ENCODE peak calls at places on chromosomes 11 and 22, in nine cellular contexts. H is heart left ventricle; I is heart right ventricle; C is PC-3; L is A549; J is uterus; K is CD8-positive, alpha-beta T cell; E is astrocyte of the spinal cord; Q is bronchial epithelial cell. M is an unnamed sample.

GRCh38 chr11:60469723-60470122 is 14.1 kb downstream of the MS4A1 start:
- DNase-seq in C (peak), Q (no peak), H (no peak), E (no peak), K (no peak), I (no peak), L (no peak), J (no peak), M (no peak)

GRCh38 chr22:49198705-49199084 is 629.0 kb downstream of the BRD1 start:
- DNase-seq in J (peak), C (no peak), K (no peak), L (no peak), E (no peak), Q (no peak), I (no peak), H (peak), M (no peak)

GRCh38 chr22:37202001-37202555 is 10.2 kb downstream of the SSTR3 start:
- DNase-seq in H (no peak), E (no peak), I (no peak), L (no peak), J (no peak), K (no peak), Q (no peak), C (no peak), M (no peak)

GRCh38 chr11:97722065-97722464 is 1298.7 kb upstream of the CNTN5 start:
- DNase-seq in L (peak), J (no peak), H (no peak), K (no peak), E (peak), I (no peak), Q (peak), C (peak), M (no peak)

GRCh38 chr11:27482793-27483192 is 10.2 kb upstream of the LGR4 start:
- DNase-seq in E (no peak), Q (no peak), H (no peak), I (no peak), L (no peak), C (no peak), K (no peak), J (no peak), M (no peak)

GRCh38 chr11:20620988-20621387 is 21.6 kb downstream of the SLC6A5 start:
- DNase-seq in I (no peak), C (no peak), L (no peak), E (no peak), Q (no peak), J (no peak), K (no peak), H (no peak), M (no peak)

GRCh38 chr11:129989437-129989836 is 13.2 kb downstream of the PRDM10 start:
- DNase-seq in C (no peak), I (no peak), Q (no peak), E (no peak), L (no peak), H (no peak), K (no peak), J (no peak), M (no peak)

GRCh38 chr11:2890466-2891241 is 5.1 kb upstream of the CDKN1C start:
- DNase-seq in I (peak), C (peak), E (peak), H (no peak), Q (no peak), J (peak), K (no peak), L (no peak), M (no peak)

GRCh38 chr11:28836285-28837081 is 728.3 kb downstream of the METTL15 start:
- DNase-seq in Q (peak), H (no peak), L (peak), J (no peak), I (no peak), C (peak), E (peak), K (no peak), M (peak)

GRCh38 chr11:94315664-94316063 is 11.3 kb downstream of the IZUMO1R start:
- DNase-seq in C (peak), L (no peak), J (peak), K (no peak), E (no peak), I (no peak), H (no peak), Q (peak), M (peak)

GRCh38 chr22:49124588-49124987 is 703.1 kb downstream of the BRD1 start:
- DNase-seq in K (no peak), Q (no peak), C (no peak), E (no peak), I (no peak), H (no peak), J (no peak), L (no peak), M (no peak)

GRCh38 chr22:33922268-33922667 is 2.0 kb upstream of the LARGE1 start:
- DNase-seq in K (no peak), J (peak), H (peak), L (no peak), C (no peak), I (no peak), Q (no peak), E (no peak), M (no peak)

GRCh38 chr11:38089728-38090127 is 1491.7 kb upstream of the RAG2 start:
- DNase-seq in K (no peak), C (peak), I (no peak), H (no peak), J (no peak), L (peak), E (peak), Q (peak), M (no peak)

GRCh38 chr11:37394236-37394870 is 796.3 kb upstream of the RAG2 start:
- DNase-seq in H (no peak), E (no peak), C (peak), L (peak), I (no peak), J (no peak), K (no peak), Q (no peak), M (no peak)

GRCh38 chr22:33542153-33542552 is 378.1 kb downstream of the LARGE1 start:
- DNase-seq in J (peak), H (no peak), C (no peak), Q (no peak), E (no peak), I (no peak), K (no peak), L (no peak), M (no peak)

GRCh38 chr11:9573775-9574555 is 495 bp downstream of the WEE1 start:
- DNase-seq in K (peak), H (peak), C (no peak), J (no peak), L (no peak), Q (no peak), E (no peak), I (peak), M (no peak)

GRCh38 chr22:37549704-37550059 is 10.6 kb upstream of the CDC42EP1 start:
- DNase-seq in H (no peak), Q (no peak), C (no peak), K (no peak), I (peak), J (peak), E (peak), L (no peak), M (peak)

GRCh38 chr11:57773026-57773598 is 11.5 kb downstream of the CTNND1 start:
- DNase-seq in H (no peak), I (no peak), Q (no peak), J (no peak), C (peak), K (no peak), E (no peak), L (no peak), M (no peak)

GRCh38 chr11:30424851-30425250 is 101.9 kb downstream of the ARL14EP start:
- DNase-seq in C (no peak), I (no peak), H (no peak), L (no peak), E (no peak), K (no peak), J (no peak), Q (no peak), M (no peak)

GRCh38 chr22:44341431-44342346 is 28.9 kb upstream of the SHISAL1 start:
- DNase-seq in J (peak), K (no peak), H (no peak), L (no peak), C (no peak), Q (no peak), I (no peak), E (peak), M (peak)

GRCh38 chr22:16937811-16938210 is 70.2 kb downstream of the GAB4 start:
- DNase-seq in J (no peak), H (no peak), Q (no peak), C (no peak), I (no peak), L (no peak), E (no peak), K (no peak), M (no peak)

GRCh38 chr11:125626381-125626950 is 1.5 kb downstream of the CHEK1 start:
- DNase-seq in H (no peak), L (no peak), I (no peak), E (no peak), J (no peak), C (no peak), Q (no peak), K (peak), M (peak)

GRCh38 chr11:72712168-72712721 is 38.0 kb upstream of the PDE2A start:
- DNase-seq in C (no peak), Q (no peak), E (no peak), H (peak), J (no peak), K (no peak), L (no peak), I (peak), M (no peak)

GRCh38 chr11:87150936-87151335 is 113.2 kb downstream of the TMEM135 start:
- DNase-seq in J (no peak), Q (peak), C (peak), E (peak), H (no peak), I (no peak), L (no peak), K (no peak), M (peak)

GRCh38 chr11:123072279-123072678 is 10.3 kb upstream of the HSPA8 start:
- DNase-seq in I (no peak), E (no peak), L (no peak), H (no peak), Q (no peak), C (peak), K (no peak), J (no peak), M (no peak)

GRCh38 chr22:38107692-38108515 is 2.6 kb downstream of the BAIAP2L2 start:
- DNase-seq in I (no peak), C (no peak), Q (no peak), K (no peak), J (no peak), L (peak), H (no peak), E (no peak), M (peak)

GRCh38 chr11:6481924-6482275 is 599 bp downstream of the TIMM10B start:
- DNase-seq in H (no peak), E (no peak), C (no peak), Q (no peak), I (no peak), K (no peak), J (no peak), L (no peak), M (no peak)

GRCh38 chr22:41845380-41846267 is 12.7 kb downstream of the SREBF2 start:
- DNase-seq in I (no peak), K (no peak), Q (no peak), C (no peak), H (no peak), E (no peak), J (no peak), L (no peak), M (no peak)

DNA sequence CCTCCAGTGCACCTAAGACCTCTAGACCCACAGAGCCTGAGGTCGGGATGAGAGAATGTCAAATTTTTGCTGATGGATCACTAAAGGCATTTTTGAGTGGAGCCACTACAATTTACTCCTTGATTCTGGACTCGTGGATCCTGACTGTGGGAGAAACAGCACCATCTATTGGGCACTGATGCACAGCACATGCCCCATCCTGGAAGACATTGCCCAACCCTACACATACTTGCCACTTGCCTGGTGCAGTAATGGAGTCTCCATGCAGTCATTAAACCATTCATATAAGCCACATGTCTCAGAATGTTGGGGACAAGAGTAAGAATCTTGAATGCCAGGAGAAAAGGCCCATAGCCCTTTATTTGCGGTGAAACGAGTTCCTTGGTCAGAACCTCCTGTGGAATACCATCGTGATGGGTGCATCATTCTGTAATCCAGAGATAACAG is 103.9 kb downstream of the GGTLC2 start:
- DNase-seq in H (no peak), L (peak), C (peak), K (peak), I (no peak), J (no peak), Q (peak), E (peak), M (peak)
- TF ChIP-seq CTCF in H (peak), L (peak), C (peak), K (peak), I (peak), J (peak), Q (peak), E (peak), M (peak)

GRCh38 chr11:64298966-64299846 is 952 bp upstream of the CATSPERZ start:
- DNase-seq in C (no peak), Q (no peak), L (no peak), J (peak), H (peak), K (no peak), I (peak), E (no peak), M (peak)
- H3K4me3 ChIP-seq in C (peak), Q (peak), L (no peak), J (peak), H (peak), K (peak), I (peak), E (no peak), M (peak)

GRCh38 chr11:22634897-22635629 is 9.4 kb upstream of the FANCF start:
- DNase-seq in K (no peak), I (peak), C (no peak), H (no peak), E (peak), J (no peak), Q (peak), L (no peak), M (no peak)

GRCh38 chr11:22635689-22636088 is 10.1 kb upstream of the FANCF start:
- DNase-seq in I (no peak), Q (no peak), J (no peak), E (no peak), L (no peak), C (no peak), K (no peak), H (no peak), M (no peak)

DNA sequence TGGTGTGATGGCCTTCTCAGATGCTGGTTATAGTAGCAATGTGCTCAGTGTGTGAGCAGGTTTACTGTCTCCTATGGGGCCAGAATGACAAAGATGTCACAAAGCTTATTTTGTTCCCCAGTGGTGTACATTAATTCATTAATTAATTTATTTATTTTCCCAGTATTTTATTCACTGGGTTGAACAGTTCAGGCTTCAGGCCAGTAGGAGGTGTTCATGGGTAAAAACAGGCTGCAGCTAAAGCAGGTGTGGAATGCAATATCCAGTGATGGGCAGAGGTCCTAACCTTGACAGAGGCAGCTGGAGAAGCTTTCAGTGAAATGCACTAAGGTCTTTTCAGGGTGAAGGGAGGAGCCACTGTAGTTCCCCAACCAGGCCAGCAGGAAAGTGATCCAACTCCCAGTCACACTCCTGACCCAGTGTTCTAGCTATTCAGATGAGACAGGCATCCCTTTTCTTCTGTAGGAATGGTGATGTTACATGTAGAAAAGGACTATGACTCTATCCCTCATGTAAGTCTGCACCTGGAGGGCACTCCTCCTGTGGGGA is 7.8 kb upstream of the FANCF start:
- DNase-seq in L (no peak), H (no peak), E (no peak), I (no peak), Q (no peak), J (no peak), C (no peak), K (no peak), M (no peak)
- TF ChIP-seq CTCF in L (no peak), H (no peak), E (no peak), I (no peak), Q (no peak), J (no peak), C (no peak), K (no peak), M (no peak)

DNA sequence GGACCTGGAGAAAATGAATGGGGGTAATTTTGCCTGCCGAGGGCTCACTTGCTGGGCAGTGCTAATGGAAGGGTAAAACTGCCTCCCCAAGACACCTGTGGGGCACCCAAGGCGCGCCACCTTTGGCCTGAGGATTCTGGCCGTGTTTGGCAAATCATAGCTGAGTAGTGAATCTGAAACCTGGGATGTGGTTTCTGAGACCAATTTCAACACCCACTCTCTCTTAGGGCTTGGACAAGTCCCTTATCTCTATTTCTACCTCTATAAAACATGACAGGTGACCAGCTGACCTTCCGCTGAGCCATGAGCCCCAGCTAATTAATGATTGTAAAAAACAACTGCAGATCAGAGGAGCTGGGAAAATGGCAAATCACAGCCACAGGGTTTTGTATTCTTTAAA is 1.5 kb upstream of the PACSIN3 start:
- DNase-seq in L (no peak), C (no peak), J (no peak), I (no peak), Q (no peak), K (no peak), H (no peak), E (no peak), M (no peak)
- H3K4me3 ChIP-seq in L (peak), C (no peak), J (peak), I (peak), Q (peak), K (no peak), H (peak), E (peak), M (peak)

GRCh38 chr11:119773016-119773415 is 44.0 kb upstream of the NECTIN1 start:
- DNase-seq in J (no peak), L (no peak), C (no peak), H (no peak), Q (no peak), E (no peak), I (no peak), K (no peak), M (no peak)
- TF ChIP-seq CTCF in J (no peak), L (no peak), C (no peak), H (no peak), Q (no peak), E (no peak), I (no peak), K (no peak), M (no peak)

GRCh38 chr11:118843518-118843917 is 40.2 kb upstream of the CXCR5 start:
- DNase-seq in I (no peak), E (no peak), L (no peak), C (no peak), Q (no peak), J (no peak), H (no peak), K (no peak), M (no peak)

GRCh38 chr11:118838905-118839553 is 44.7 kb upstream of the CXCR5 start:
- DNase-seq in H (no peak), I (no peak), J (no peak), E (no peak), L (no peak), K (no peak), Q (no peak), C (no peak), M (peak)

GRCh38 chr11:118842369-118842768 is 41.3 kb upstream of the CXCR5 start:
- DNase-seq in E (peak), L (no peak), C (peak), J (peak), Q (peak), I (no peak), H (no peak), K (no peak), M (no peak)

GRCh38 chr11:118845369-118845768 is 38.3 kb upstream of the CXCR5 start:
- DNase-seq in I (no peak), Q (peak), H (no peak), L (no peak), K (no peak), J (no peak), E (peak), C (peak), M (peak)

DNA sequence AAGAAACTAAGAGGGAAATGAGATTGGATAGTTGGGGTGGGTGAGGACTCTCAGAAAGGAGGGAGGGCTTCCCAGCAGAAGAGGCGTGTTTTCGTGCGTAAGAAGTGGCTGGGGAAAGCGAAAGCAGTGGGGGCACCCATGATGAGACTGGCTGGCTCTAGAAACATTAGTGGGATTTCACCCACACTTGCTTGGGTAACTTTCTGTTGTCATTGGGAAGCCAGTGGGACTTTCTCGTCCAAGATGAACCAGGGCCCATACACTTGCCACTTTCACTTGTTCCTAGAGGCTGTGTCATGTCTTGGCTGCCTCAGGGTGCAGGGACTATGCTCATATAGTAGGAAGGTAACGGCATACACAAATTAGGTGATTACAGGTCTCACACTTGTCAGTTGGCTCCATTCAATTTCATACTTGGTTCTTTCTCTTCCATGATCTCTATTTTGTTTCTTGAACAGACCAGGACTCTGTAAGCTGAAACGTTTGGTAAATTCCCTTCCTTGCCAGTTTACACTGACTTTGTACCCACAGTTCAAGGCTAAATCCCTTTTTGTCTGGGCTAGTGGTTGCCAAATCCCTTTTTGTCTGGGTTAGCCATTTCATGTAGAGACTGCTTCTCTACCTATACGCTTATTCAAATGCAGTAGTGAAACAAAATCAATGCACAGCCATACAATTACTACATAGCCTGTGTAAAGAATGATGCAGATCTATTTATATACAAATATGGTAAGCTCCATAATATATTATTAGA is 42.0 kb upstream of the CXCR5 start:
- DNase-seq in C (no peak), J (no peak), E (no peak), I (no peak), L (no peak), K (peak), H (no peak), Q (no peak), M (no peak)
- H3K4me3 ChIP-seq in C (no peak), J (no peak), E (no peak), I (no peak), L (no peak), K (peak), H (no peak), Q (no peak), M (no peak)

GRCh38 chr11:118522571-118523072 is 4.7 kb upstream of the TTC36 start:
- DNase-seq in I (no peak), K (no peak), Q (peak), E (peak), J (no peak), L (peak), C (peak), H (no peak), M (peak)
- TF ChIP-seq CTCF in I (peak), K (no peak), Q (peak), E (peak), J (peak), L (peak), C (peak), H (peak), M (peak)

GRCh38 chr11:107592813-107593212 is 1.9 kb downstream of the ELMOD1 start:
- DNase-seq in C (no peak), Q (no peak), E (peak), H (no peak), K (no peak), I (no peak), J (no peak), L (no peak), M (no peak)

GRCh38 chr11:107591446-107592236 is 694 bp downstream of the ELMOD1 start:
- DNase-seq in Q (no peak), H (peak), C (peak), E (peak), L (no peak), I (peak), J (no peak), K (peak), M (peak)

GRCh38 chr11:107592256-107592655 is 1.3 kb downstream of the ELMOD1 start:
- DNase-seq in K (no peak), E (no peak), Q (no peak), I (no peak), L (no peak), J (no peak), C (no peak), H (no peak), M (no peak)

GRCh38 chr11:107591098-107591445 is at the start of gene ELMOD1:
- DNase-seq in E (peak), C (peak), I (peak), Q (no peak), H (peak), K (peak), L (peak), J (no peak), M (peak)

GRCh38 chr11:107593941-107594340 is 3.0 kb downstream of the ELMOD1 start:
- DNase-seq in C (no peak), J (no peak), H (no peak), L (no peak), I (no peak), Q (no peak), E (no peak), K (no peak), M (no peak)
- H3K4me3 ChIP-seq in C (no peak), J (no peak), H (no peak), L (no peak), I (no peak), Q (no peak), E (no peak), K (no peak), M (no peak)

M was measured in AG10803.